ENCODE peak calls at places on chromosomes 2 and 18, in nine cellular contexts. K is H9, E is omental fat pad, Q is endothelial cell, W is tibial artery, T is stomach, I is right lobe of liver, G is esophagus squamous epithelium, J is spleen. N is an unnamed sample.

GRCh38 chr2:128466377-128467175 is 147.9 kb upstream of the HS6ST1 start:
- DNase-seq in K (peak; percentile 13), E (no peak), Q (no peak), W (peak; percentile 66), T (peak; percentile 64), I (peak; percentile 94), G (no peak), J (no peak), N (no peak)

GRCh38 chr2:63424329-63425078 is 163.8 kb downstream of the WDPCP start:
- DNase-seq in K (peak; percentile 47), E (no peak), Q (peak; percentile 7), W (no peak), T (no peak), I (no peak), G (no peak), J (no peak), N (peak; percentile 49)

GRCh38 chr2:166494140-166494544 is at the start of gene SCN7A:
- DNase-seq in K (peak; percentile 62), E (peak; percentile 26), Q (peak; percentile 32), W (no peak), T (no peak), I (peak; percentile 43), G (no peak), J (peak; percentile 69), N (peak; percentile 73)

GRCh38 chr2:227106845-227107759 is 56.9 kb downstream of the COL4A4 start:
- DNase-seq in K (peak; percentile 60), E (no peak), Q (peak; percentile 66), W (no peak), T (peak; percentile 47), I (peak; percentile 58), G (no peak), J (no peak), N (no peak)

GRCh38 chr2:158539176-158539895 is 82.6 kb downstream of the PKP4 start:
- DNase-seq in K (no peak), E (no peak), Q (no peak), W (no peak), T (no peak), I (no peak), G (no peak), J (no peak), N (no peak)

GRCh38 chr2:169839954-169840746 is 12.9 kb downstream of the UBR3 start:
- DNase-seq in K (no peak), E (no peak), Q (no peak), W (no peak), T (no peak), I (no peak), G (no peak), J (no peak), N (no peak)

GRCh38 chr2:225429718-225430117 is 30.2 kb downstream of the NYAP2 start:
- DNase-seq in K (no peak), E (no peak), Q (no peak), W (no peak), T (peak; percentile 30), I (no peak), G (no peak), J (no peak), N (no peak)

GRCh38 chr2:6730821-6731220 is 134.9 kb downstream of the CMPK2 start:
- DNase-seq in K (no peak), E (no peak), Q (no peak), W (no peak), T (no peak), I (no peak), G (no peak), J (no peak), N (no peak)

GRCh38 chr2:187900023-187900422 is 345.8 kb upstream of the TFPI start:
- DNase-seq in K (no peak), E (no peak), Q (no peak), W (no peak), T (no peak), I (no peak), G (no peak), J (no peak), N (no peak)

GRCh38 chr18:60508108-60508507 is 135.5 kb upstream of the MC4R start:
- DNase-seq in K (no peak), E (no peak), Q (no peak), W (no peak), T (no peak), I (no peak), G (no peak), J (no peak), N (no peak)

GRCh38 chr2:118061135-118061955 is 26.9 kb upstream of the INSIG2 start:
- DNase-seq in K (no peak), E (no peak), Q (peak; percentile 26), W (peak; percentile 26), T (no peak), I (no peak), G (no peak), J (no peak), N (no peak)

GRCh38 chr2:205161156-205161555 is 521.1 kb upstream of the NRP2 start:
- DNase-seq in K (no peak), E (no peak), Q (no peak), W (no peak), T (no peak), I (no peak), G (no peak), J (no peak), N (no peak)

GRCh38 chr2:241803387-241804325 is 5.3 kb upstream of the NEU4 start:
- DNase-seq in K (peak; percentile 51), E (no peak), Q (peak; percentile 19), W (peak; percentile 41), T (no peak), I (peak; percentile 67), G (no peak), J (peak; percentile 83), N (peak; percentile 93)

GRCh38 chr2:45884126-45884525 is 232.7 kb downstream of the PRKCE start:
- DNase-seq in K (no peak), E (no peak), Q (no peak), W (no peak), T (no peak), I (no peak), G (no peak), J (no peak), N (no peak)

GRCh38 chr2:224650815-224651439 is 65.2 kb downstream of the CCDC195 start:
- DNase-seq in K (no peak), E (no peak), Q (peak; percentile 22), W (no peak), T (no peak), I (no peak), G (no peak), J (no peak), N (no peak)

GRCh38 chr2:236355911-236356310 is 91.7 kb upstream of the ASB18 start:
- DNase-seq in K (peak; percentile 23), E (no peak), Q (no peak), W (no peak), T (no peak), I (no peak), G (no peak), J (peak; percentile 55), N (no peak)

GRCh38 chr2:68134554-68134953 is 23.1 kb upstream of the PNO1 start:
- DNase-seq in K (no peak), E (no peak), Q (no peak), W (no peak), T (no peak), I (no peak), G (no peak), J (no peak), N (no peak)
- TF ChIP-seq CTCF in K (no peak), E (no peak), Q (no peak), W (no peak), T (no peak), I (no peak), G (no peak), J (no peak), N (no peak)

DNA sequence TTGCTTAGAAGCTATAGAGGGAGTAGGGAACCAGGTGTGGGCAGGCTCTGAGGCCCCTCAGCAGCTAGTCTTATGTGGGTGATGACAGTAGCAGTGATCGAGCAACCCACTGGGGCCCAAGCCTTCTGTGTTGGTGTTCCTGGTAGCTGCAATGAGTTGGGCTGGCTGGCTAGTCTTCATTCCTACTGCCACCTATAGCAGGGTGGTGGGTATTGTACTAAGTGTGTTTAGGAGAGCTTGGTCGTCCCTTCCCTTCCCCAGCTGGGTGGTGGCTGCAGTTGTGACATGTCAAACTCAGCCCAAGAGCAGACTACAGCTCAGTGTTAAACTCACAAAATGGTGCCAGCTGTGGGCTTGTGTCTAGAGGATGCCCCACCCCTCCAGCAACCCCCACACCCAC is 486.1 kb upstream of the UBE2E3 start:
- DNase-seq in K (no peak), E (no peak), Q (no peak), W (no peak), T (no peak), I (no peak), G (no peak), J (no peak), N (no peak)
- TF ChIP-seq CTCF in K (no peak), E (no peak), Q (no peak), W (no peak), T (no peak), I (no peak), G (no peak), J (no peak), N (no peak)

GRCh38 chr2:162092008-162092390 is 18.0 kb upstream of the DPP4 start:
- DNase-seq in K (no peak), E (no peak), Q (no peak), W (no peak), T (no peak), I (no peak), G (no peak), J (no peak), N (no peak)

GRCh38 chr2:162092656-162093556 is 18.9 kb upstream of the DPP4 start:
- DNase-seq in K (no peak), E (peak; percentile 87), Q (no peak), W (peak; percentile 61), T (no peak), I (no peak), G (no peak), J (no peak), N (no peak)

GRCh38 chr2:162090109-162090508 is 16.1 kb upstream of the DPP4 start:
- DNase-seq in K (no peak), E (no peak), Q (no peak), W (no peak), T (no peak), I (no peak), G (no peak), J (no peak), N (no peak)

GRCh38 chr2:162086904-162087303 is 12.9 kb upstream of the DPP4 start:
- DNase-seq in K (no peak), E (no peak), Q (no peak), W (no peak), T (no peak), I (no peak), G (no peak), J (no peak), N (no peak)

GRCh38 chr2:162091325-162092007 is 17.5 kb upstream of the DPP4 start:
- DNase-seq in K (peak; percentile 63), E (no peak), Q (no peak), W (no peak), T (no peak), I (no peak), G (no peak), J (no peak), N (peak; percentile 74)
- TF ChIP-seq CTCF in K (peak; percentile 61), E (no peak), Q (no peak), W (no peak), T (no peak), I (no peak), G (no peak), J (no peak), N (peak; percentile 40)

DNA sequence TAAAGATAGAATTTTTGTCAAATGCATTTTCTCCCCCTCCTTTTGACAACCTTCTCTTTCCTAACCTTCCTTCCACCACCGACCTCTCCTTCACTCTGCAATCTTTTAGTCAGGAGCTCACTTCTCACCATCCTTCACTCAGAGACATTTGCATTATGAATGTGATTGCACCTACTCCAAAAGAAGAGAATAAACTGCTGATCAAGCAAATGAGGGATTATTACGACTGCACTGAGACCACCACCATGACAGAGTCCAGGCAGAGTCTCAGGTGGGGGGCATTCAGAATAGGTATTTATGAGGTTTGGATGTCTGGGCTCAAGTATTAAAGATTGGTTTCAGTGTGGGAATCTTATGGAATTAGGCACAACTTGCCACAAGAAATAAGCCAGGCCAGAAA is 483.9 kb downstream of the PTH2R start:
- DNase-seq in K (no peak), E (no peak), Q (no peak), W (no peak), T (no peak), I (no peak), G (no peak), J (no peak), N (no peak)
- TF ChIP-seq CTCF in K (no peak), E (no peak), Q (no peak), W (no peak), T (no peak), I (no peak), G (no peak), J (no peak), N (no peak)